ENCODE peak calls at places on chromosomes 6 and 20, in six cellular contexts. R is NCI-H2081, M is astrocyte of the spinal cord, G is LoVo, H is germinal center, Y is T-cell. P is an unnamed sample.

GRCh38 chr6:108435391-108435790 is 125.3 kb upstream of the FOXO3 start:
- DNase-seq in R (no peak), M (no peak), G (no peak), H (no peak), Y (no peak), P (no peak)

GRCh38 chr6:106973018-106973840 is 1.3 kb downstream of the CD24 start:
- DNase-seq in R (peak), M (peak), G (no peak), H (peak), Y (no peak), P (peak)

GRCh38 chr20:9672976-9673375 is 158.6 kb downstream of the LAMP5 start:
- DNase-seq in R (no peak), M (no peak), G (no peak), H (no peak), Y (no peak), P (no peak)

GRCh38 chr20:58039569-58040092 is 188.8 kb downstream of the ANKRD60 start:
- DNase-seq in R (no peak), M (no peak), G (no peak), H (no peak), Y (no peak), P (no peak)

GRCh38 chr6:3610206-3610605 is 141.3 kb downstream of the PXDC1 start:
- DNase-seq in R (no peak), M (peak), G (no peak), H (no peak), Y (no peak), P (no peak)

GRCh38 chr20:50144362-50144761 is 9.2 kb downstream of the PEDS1 start:
- DNase-seq in R (no peak), M (peak), G (no peak), H (no peak), Y (no peak), P (no peak)

GRCh38 chr6:37713529-37714119 is 15.9 kb upstream of the MDGA1 start:
- DNase-seq in R (no peak), M (peak), G (no peak), H (no peak), Y (no peak), P (no peak)

GRCh38 chr6:3310710-3311109 is 52.0 kb downstream of the PSMG4 start:
- DNase-seq in R (no peak), M (no peak), G (no peak), H (no peak), Y (no peak), P (peak)

GRCh38 chr6:44080561-44081521 is 46.4 kb downstream of the MRPL14 start:
- DNase-seq in R (no peak), M (no peak), G (no peak), H (no peak), Y (no peak), P (no peak)

GRCh38 chr6:109339906-109340678 is 42.2 kb downstream of the CD164 start:
- DNase-seq in R (no peak), M (no peak), G (no peak), H (no peak), Y (no peak), P (no peak)

GRCh38 chr20:25399038-25399430 is 8.4 kb upstream of the ABHD12 start:
- DNase-seq in R (peak), M (peak), G (peak), H (peak), Y (no peak), P (peak)

GRCh38 chr20:17471606-17472187 is 59.5 kb downstream of the BFSP1 start:
- DNase-seq in R (no peak), M (no peak), G (no peak), H (no peak), Y (no peak), P (peak)

GRCh38 chr20:12963456-12963855 is 45.3 kb upstream of the SPTLC3 start:
- DNase-seq in R (no peak), M (no peak), G (peak), H (no peak), Y (no peak), P (no peak)

GRCh38 chr6:113619077-113619476 is 238.1 kb upstream of the MARCKS start:
- DNase-seq in R (no peak), M (no peak), G (peak), H (no peak), Y (no peak), P (no peak)

GRCh38 chr20:17875106-17875980 is 93.3 kb downstream of the SNX5 start:
- DNase-seq in R (no peak), M (peak), G (peak), H (no peak), Y (no peak), P (no peak)

GRCh38 chr6:63705707-63706106 is 70.1 kb downstream of the PHF3 start:
- DNase-seq in R (no peak), M (no peak), G (no peak), H (no peak), Y (no peak), P (no peak)

GRCh38 chr20:34536798-34537394 is 20.7 kb downstream of the DYNLRB1 start:
- DNase-seq in R (no peak), M (no peak), G (no peak), H (no peak), Y (no peak), P (no peak)

GRCh38 chr6:4084444-4085328 is 5.7 kb upstream of the FAM217A start:
- DNase-seq in R (peak), M (no peak), G (no peak), H (no peak), Y (no peak), P (peak)

GRCh38 chr20:17895641-17896246 is 72.8 kb downstream of the SNX5 start:
- DNase-seq in R (no peak), M (peak), G (no peak), H (no peak), Y (peak), P (no peak)

GRCh38 chr20:39645130-39645529 is 683.0 kb downstream of the DHX35 start:
- DNase-seq in R (no peak), M (no peak), G (no peak), H (no peak), Y (no peak), P (peak)

GRCh38 chr20:51380401-51381385 is 161.8 kb downstream of the NFATC2 start:
- DNase-seq in R (no peak), M (no peak), G (no peak), H (peak), Y (no peak), P (no peak)

GRCh38 chr6:75262716-75263463 is 19.3 kb upstream of the COX7A2 start:
- DNase-seq in R (no peak), M (no peak), G (no peak), H (no peak), Y (no peak), P (no peak)

P was measured in NCI-H1105 treated with DMSO at 0.1 percent for 48 hours.